ENCODE peak calls at places on chromosomes 3 and 15, in six cellular contexts. X is A673, V is iPS DF 6.9, J is astrocyte, B is GM23248, F is hepatocyte. N is an unnamed sample.

GRCh38 chr3:1971780-1972179 is 126.9 kb upstream of the CNTN4 start:
- DNase-seq in J (peak; percentile 48), X (no peak), B (no peak), V (no peak), F (no peak), N (no peak)

GRCh38 chr3:124770341-124771082 is 40.3 kb downstream of the UMPS start:
- DNase-seq in V (no peak), J (no peak), X (peak; percentile 86), F (peak; percentile 70), B (no peak), N (no peak)

GRCh38 chr15:85457392-85457968 is 77.1 kb downstream of the AKAP13 start:
- DNase-seq in J (no peak), V (no peak), B (no peak), X (no peak), F (no peak), N (no peak)

GRCh38 chr3:29215948-29216347 is 64.9 kb upstream of the RBMS3 start:
- DNase-seq in F (no peak), X (no peak), J (no peak), V (no peak), B (peak; percentile 42), N (no peak)

GRCh38 chr15:25695875-25696760 is 167.0 kb downstream of the ATP10A start:
- DNase-seq in J (no peak), X (no peak), F (no peak), B (no peak), V (no peak), N (no peak)

GRCh38 chr3:127820221-127820870 is 2.0 kb downstream of the MGLL start:
- DNase-seq in F (no peak), B (peak; percentile 57), J (no peak), X (peak; percentile 32), V (no peak), N (no peak)

GRCh38 chr3:173397161-173398110 is at the start of gene NLGN1:
- DNase-seq in B (peak; percentile 93), J (peak; percentile 76), V (no peak), X (peak; percentile 54), F (peak; percentile 88), N (no peak)

GRCh38 chr3:106333911-106334618 is 465.3 kb upstream of the CBLB start:
- DNase-seq in B (peak; percentile 43), V (no peak), J (peak; percentile 93), X (no peak), F (no peak), N (no peak)

GRCh38 chr3:5192568-5193319 is 5.2 kb downstream of the EDEM1 start:
- DNase-seq in J (no peak), F (no peak), B (no peak), X (no peak), V (no peak), N (no peak)

GRCh38 chr15:64521726-64522164 is 61.4 kb downstream of the ZNF609 start:
- DNase-seq in B (peak; percentile 81), J (peak; percentile 55), V (no peak), X (peak; percentile 86), F (peak; percentile 38), N (no peak)

GRCh38 chr3:95312650-95313049 is 1249.8 kb downstream of the NSUN3 start:
- DNase-seq in J (no peak), X (no peak), F (no peak), B (no peak), V (no peak), N (no peak)

GRCh38 chr3:134211797-134212196 is 38.9 kb downstream of the RYK start:
- DNase-seq in V (no peak), B (peak; percentile 71), X (peak; percentile 52), F (peak; percentile 69), J (peak; percentile 36), N (no peak)

GRCh38 chr3:42270561-42270960 is 4.6 kb upstream of the CCK start:
- DNase-seq in J (no peak), F (no peak), X (no peak), B (no peak), V (no peak), N (no peak)

GRCh38 chr15:39435244-39435643 is 145.6 kb upstream of the THBS1 start:
- DNase-seq in F (no peak), J (no peak), X (no peak), V (no peak), B (no peak), N (no peak)

GRCh38 chr3:52831500-52832301 is 1.2 kb upstream of the ITIH4 start:
- DNase-seq in B (peak; percentile 87), X (peak; percentile 44), V (no peak), F (peak; percentile 62), J (peak; percentile 61), N (no peak)

GRCh38 chr15:101105059-101105851 is 146.6 kb downstream of the CHSY1 start:
- DNase-seq in X (peak; percentile 52), J (peak; percentile 36), B (peak; percentile 17), V (no peak), F (no peak), N (no peak)
- H3K27ac ChIP-seq in X (peak overlapping the region; percentile 14), J (no peak overlapping the region), B (no peak overlapping the region), V (no peak overlapping the region), F (no peak overlapping the region), N (no peak overlapping the region)

DNA sequence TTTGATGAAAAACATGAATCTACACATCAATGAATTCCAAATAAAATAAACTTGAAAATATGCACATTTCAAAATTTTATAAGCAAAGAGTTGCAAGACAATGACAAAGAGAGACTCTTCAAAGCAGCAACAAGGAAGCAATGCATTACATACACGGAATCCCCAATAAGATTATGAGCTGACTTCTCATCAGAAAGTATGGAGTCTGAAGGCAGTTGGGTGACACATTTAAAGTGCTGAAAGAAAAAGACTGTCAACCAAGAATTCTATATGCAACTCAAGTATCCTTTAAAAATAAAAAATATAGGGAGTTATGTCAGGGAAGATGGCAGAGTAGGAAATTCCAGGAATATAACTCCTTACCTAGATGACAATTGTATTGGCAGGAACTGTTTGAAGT is 46.5 kb upstream of the PRSS50 start:
- DNase-seq in J (no peak), X (no peak), V (no peak), F (no peak), B (no peak), N (no peak)
- H3K9me3 ChIP-seq in J (peaks cover 2% of the 10 kb centered on the region), X (no peaks in the 10 kb centered on the region), V (no peaks in the 10 kb centered on the region), F (no peaks in the 10 kb centered on the region), B (no peaks in the 10 kb centered on the region), N (peaks cover 47% of the 10 kb centered on the region)

DNA sequence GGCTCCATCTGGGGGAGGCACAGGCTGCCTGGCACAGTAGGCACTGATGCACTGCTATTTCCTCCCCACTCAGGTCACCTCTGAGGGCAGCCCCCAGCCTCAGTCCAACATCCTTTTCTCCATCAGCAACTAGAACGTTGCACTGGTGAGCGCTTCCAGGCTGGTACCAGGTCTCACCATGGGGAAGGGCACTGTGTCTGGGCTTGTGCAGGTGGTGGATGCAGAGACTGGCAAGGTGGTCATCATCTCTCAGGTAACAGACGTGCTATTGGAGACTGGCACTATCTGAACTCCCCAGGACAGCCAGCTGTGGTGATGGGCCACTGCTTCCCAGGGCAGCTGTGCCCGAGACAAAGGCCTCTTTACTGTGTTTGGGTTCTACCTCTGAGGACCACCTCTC is 8.3 kb upstream of the TXNRD3 start:
- DNase-seq in V (no peak), B (no peak), J (no peak), X (no peak), F (no peak), N (no peak)
- H3K27me3 ChIP-seq in V (no peaks in the 10 kb centered on the region), B (peaks cover 58% of the 10 kb centered on the region), J (peaks cover 21% of the 10 kb centered on the region), X (peaks cover 35% of the 10 kb centered on the region), F (no peaks in the 10 kb centered on the region), N (no peaks in the 10 kb centered on the region)

GRCh38 chr3:172279974-172280373 is 168.3 kb downstream of the GHSR start:
- DNase-seq in B (no peak), J (no peak), X (no peak), V (no peak), F (no peak), N (no peak)
- H3K27ac ChIP-seq in B (peak overlapping the region; percentile 55), J (peak overlapping the region; percentile 78), X (no peak overlapping the region), V (no peak overlapping the region), F (peak overlapping the region; percentile 40), N (no peak overlapping the region)

GRCh38 chr3:101061312-101061711 is 68.1 kb upstream of the ABI3BP start:
- DNase-seq in V (no peak), F (no peak), J (no peak), B (no peak), X (no peak), N (no peak)
- H3K9me3 ChIP-seq in V (no peaks in the 10 kb centered on the region), F (peaks cover 8% of the 10 kb centered on the region), J (no peaks in the 10 kb centered on the region), B (peaks cover 4% of the 10 kb centered on the region), X (no peaks in the 10 kb centered on the region), N (peaks cover 11% of the 10 kb centered on the region)

DNA sequence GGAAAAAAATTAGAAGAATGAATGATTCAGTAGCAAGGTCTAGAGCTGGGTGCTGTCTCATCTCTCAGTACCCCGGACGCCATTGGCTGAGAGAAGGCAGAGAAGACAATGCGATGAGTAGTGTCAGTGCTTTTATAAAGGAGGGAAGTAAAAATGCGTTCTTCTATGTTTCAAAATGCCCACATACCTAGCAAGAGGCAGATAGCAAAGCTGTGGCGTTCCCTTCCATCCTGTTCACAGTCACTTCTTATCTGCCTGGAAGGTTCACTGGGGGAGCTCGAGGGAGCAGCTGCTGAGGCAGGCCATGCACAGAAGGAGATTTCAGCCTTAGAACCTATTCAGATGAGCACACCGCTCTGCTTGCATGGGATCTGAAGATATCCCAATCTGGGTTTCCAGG is 234.0 kb downstream of the RPLP1 start:
- DNase-seq in V (no peak), F (no peak), J (no peak), B (no peak), X (no peak), N (no peak)
- H3K27me3 ChIP-seq in V (no peaks in the 10 kb centered on the region), F (no peaks in the 10 kb centered on the region), J (no peaks in the 10 kb centered on the region), B (peaks cover 17% of the 10 kb centered on the region), X (no peaks in the 10 kb centered on the region), N (no peaks in the 10 kb centered on the region)

DNA sequence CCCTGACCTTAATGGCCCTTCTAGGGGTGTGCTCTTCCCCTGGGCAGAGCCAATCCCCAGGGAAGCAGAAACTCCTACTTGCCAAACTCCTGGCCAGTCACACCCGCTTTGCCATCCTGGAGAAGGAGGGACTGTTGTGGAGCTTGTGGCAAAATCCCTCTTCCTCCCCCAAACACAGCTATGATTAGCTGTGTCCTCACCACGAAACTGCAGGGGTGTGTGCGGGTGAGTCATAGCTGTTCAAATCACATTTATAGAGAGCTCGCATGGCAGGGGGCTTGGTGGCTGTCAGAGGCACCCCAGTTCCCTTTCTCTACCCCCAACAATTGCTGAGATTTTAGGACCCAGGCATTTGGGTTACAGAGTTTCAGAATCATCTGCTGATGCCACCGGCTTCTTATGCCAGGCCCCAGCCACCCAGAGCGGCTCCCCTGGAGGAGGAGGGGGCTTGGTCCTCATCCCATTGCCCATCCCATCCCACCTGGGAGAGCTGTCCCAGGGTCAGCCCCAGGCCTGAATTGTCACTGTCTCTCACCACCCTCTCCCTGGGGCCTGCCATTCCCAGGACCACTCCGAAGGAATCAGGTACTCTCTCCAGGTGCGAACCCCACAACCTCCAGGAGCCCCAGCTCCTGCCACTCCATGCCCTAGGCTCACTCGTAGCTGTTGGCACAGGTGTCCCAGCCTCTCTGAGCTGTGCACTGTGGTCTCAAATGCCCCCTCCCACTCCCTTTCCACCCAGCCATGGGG is 28.8 kb upstream of the MAGEF1 start:
- DNase-seq in X (peak; percentile 72), J (peak; percentile 56), V (no peak), B (peak; percentile 87), F (no peak), N (no peak)
- H3K27ac ChIP-seq in X (no peak overlapping the region), J (no peak overlapping the region), V (no peak overlapping the region), B (no peak overlapping the region), F (no peak overlapping the region), N (no peak overlapping the region)

DNA sequence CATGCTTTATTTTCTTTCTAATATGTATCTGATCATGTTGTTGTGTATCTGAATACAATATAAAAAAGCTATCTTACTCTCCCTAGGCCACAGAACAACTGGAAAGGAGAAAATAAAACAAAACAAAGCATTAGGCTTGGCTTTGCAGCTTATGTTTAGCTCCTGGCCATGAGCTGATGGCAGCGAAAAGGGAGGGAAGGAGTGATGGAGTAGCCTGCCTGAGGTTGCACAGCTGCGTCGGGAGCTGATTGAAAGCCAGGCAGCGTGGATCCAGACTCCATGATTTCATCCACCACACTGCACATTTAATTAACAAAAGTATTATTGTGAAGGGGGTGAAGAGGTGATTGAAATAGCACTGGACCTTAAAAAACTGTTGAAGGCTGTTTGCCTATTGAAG is 212.2 kb downstream of the GABRG3 start:
- DNase-seq in X (no peak), F (no peak), V (no peak), B (no peak), J (no peak), N (no peak)
- H3K9me3 ChIP-seq in X (peaks cover 55% of the 10 kb centered on the region), F (no peaks in the 10 kb centered on the region), V (peaks cover 1% of the 10 kb centered on the region), B (no peaks in the 10 kb centered on the region), J (no peaks in the 10 kb centered on the region), N (no peaks in the 10 kb centered on the region)